ENCODE peak calls at places on chromosome 4, in eight cellular contexts. N is amniotic stem cell; K is caudate nucleus; U is endothelial cell of umbilical vein; M is AG09319; F is CD8-positive, alpha-beta T cell; E is HEK293T; H is amygdala. A is an unnamed sample.

GRCh38 chr4:3582091-3582475 is 49.9 kb upstream of the LRPAP1 start:
- DNase-seq in N (no peak), K (no peak), U (no peak), M (no peak), F (no peak), E (no peak), H (no peak), A (no peak)

GRCh38 chr4:146582864-146583263 is 55.8 kb upstream of the POU4F2 start:
- DNase-seq in N (no peak), K (no peak), U (no peak), M (no peak), F (no peak), E (no peak), H (no peak), A (no peak)

GRCh38 chr4:142331646-142332045 is 514.5 kb downstream of the INPP4B start:
- DNase-seq in N (no peak), K (no peak), U (no peak), M (peak), F (no peak), E (no peak), H (no peak), A (no peak)

GRCh38 chr4:137200322-137200721 is 332.0 kb downstream of the PCDH18 start:
- DNase-seq in N (no peak), K (no peak), U (no peak), M (no peak), F (no peak), E (no peak), H (no peak), A (no peak)

GRCh38 chr4:2647403-2648158 is 108.6 kb downstream of the TNIP2 start:
- DNase-seq in N (no peak), K (no peak), U (no peak), M (no peak), F (no peak), E (no peak), H (no peak), A (no peak)

GRCh38 chr4:8600686-8601085 is 8.1 kb downstream of the CPZ start:
- DNase-seq in N (no peak), K (no peak), U (no peak), M (no peak), F (no peak), E (no peak), H (no peak), A (no peak)

GRCh38 chr4:10587697-10588096 is 96.9 kb downstream of the CLNK start:
- DNase-seq in N (no peak), K (no peak), U (no peak), M (no peak), F (no peak), E (no peak), H (no peak), A (no peak)

GRCh38 chr4:86564795-86565194 is 29.3 kb upstream of the PTPN13 start:
- DNase-seq in N (no peak), K (no peak), U (no peak), M (no peak), F (no peak), E (no peak), H (no peak), A (no peak)

GRCh38 chr4:25860586-25861421 is 2.0 kb downstream of the SEL1L3 start:
- DNase-seq in N (no peak), K (no peak), U (peak), M (no peak), F (no peak), E (no peak), H (no peak), A (no peak)

GRCh38 chr4:159390648-159391047 is 287.8 kb downstream of the RAPGEF2 start:
- DNase-seq in N (peak), K (no peak), U (peak), M (no peak), F (no peak), E (no peak), H (no peak), A (peak)

GRCh38 chr4:66016240-66016639 is 346.0 kb upstream of the EPHA5 start:
- DNase-seq in N (no peak), K (no peak), U (no peak), M (no peak), F (no peak), E (no peak), H (no peak), A (no peak)

GRCh38 chr4:31923634-31924033 is 1203.5 kb downstream of the PCDH7 start:
- DNase-seq in N (no peak), K (no peak), U (no peak), M (no peak), F (no peak), E (no peak), H (no peak), A (no peak)

GRCh38 chr4:105306820-105307219 is 160.1 kb downstream of the TET2 start:
- DNase-seq in N (no peak), K (no peak), U (no peak), M (no peak), F (no peak), E (no peak), H (no peak), A (no peak)

GRCh38 chr4:119227690-119228089 is 15.2 kb downstream of the USP53 start:
- DNase-seq in N (no peak), K (no peak), U (no peak), M (no peak), F (no peak), E (no peak), H (no peak), A (no peak)

GRCh38 chr4:188941524-188942109 is 802.4 kb downstream of the TRIML1 start:
- DNase-seq in N (peak), K (no peak), U (no peak), M (peak), F (no peak), E (no peak), H (no peak), A (peak)

GRCh38 chr4:55725057-55725456 is 89.0 kb upstream of the NMU start:
- DNase-seq in N (no peak), K (no peak), U (no peak), M (no peak), F (no peak), E (no peak), H (no peak), A (no peak)

GRCh38 chr4:165439981-165440380 is 61.2 kb downstream of the CPE start:
- DNase-seq in N (no peak), K (no peak), U (no peak), M (no peak), F (no peak), E (no peak), H (no peak), A (peak)

GRCh38 chr4:185587444-185588161 is 52.3 kb upstream of the PDLIM3 start:
- DNase-seq in N (no peak), K (no peak), U (no peak), M (no peak), F (peak), E (no peak), H (no peak), A (no peak)

GRCh38 chr4:143377635-143378099 is 41.0 kb downstream of the GAB1 start:
- DNase-seq in N (no peak), K (no peak), U (no peak), M (no peak), F (no peak), E (no peak), H (no peak), A (no peak)

GRCh38 chr4:166839615-166840251 is 394.6 kb downstream of the SPOCK3 start:
- DNase-seq in N (no peak), K (no peak), U (no peak), M (no peak), F (no peak), E (no peak), H (no peak), A (no peak)

GRCh38 chr4:149523039-149523438 is 292.6 kb downstream of the IQCM start:
- DNase-seq in N (no peak), K (no peak), U (no peak), M (no peak), F (no peak), E (no peak), H (no peak), A (no peak)

GRCh38 chr4:104475652-104476051 is 19.0 kb downstream of the CXXC4 start:
- DNase-seq in N (no peak), K (no peak), U (no peak), M (no peak), F (no peak), E (no peak), H (no peak), A (no peak)

GRCh38 chr4:70705146-70705855 is 16.5 kb upstream of the RUFY3 start:
- DNase-seq in N (peak), K (peak), U (peak), M (no peak), F (peak), E (peak), H (peak), A (no peak)

GRCh38 chr4:38753021-38753806 is 29.6 kb downstream of the TLR10 start:
- DNase-seq in N (peak), K (peak), U (peak), M (peak), F (no peak), E (peak), H (no peak), A (peak)

GRCh38 chr4:77454858-77455257 is 150.8 kb upstream of the CXCL13 start:
- DNase-seq in N (no peak), K (no peak), U (peak), M (no peak), F (no peak), E (no peak), H (no peak), A (no peak)

GRCh38 chr4:104283303-104283702 is 211.4 kb downstream of the CXXC4 start:
- DNase-seq in N (no peak), K (no peak), U (no peak), M (no peak), F (no peak), E (no peak), H (no peak), A (no peak)

GRCh38 chr4:158410272-158410671 is 111.4 kb upstream of the RXFP1 start:
- DNase-seq in N (no peak), K (no peak), U (peak), M (peak), F (no peak), E (no peak), H (no peak), A (no peak)

GRCh38 chr4:16627999-16628398 is 270.4 kb downstream of the LDB2 start:
- DNase-seq in N (peak), K (no peak), U (peak), M (peak), F (no peak), E (no peak), H (no peak), A (peak)

GRCh38 chr4:83910693-83911092 is 374.8 kb downstream of the GPAT3 start:
- DNase-seq in N (no peak), K (no peak), U (no peak), M (no peak), F (no peak), E (no peak), H (no peak), A (no peak)

GRCh38 chr4:85244638-85245037 is 230.3 kb upstream of the ARHGAP24 start:
- DNase-seq in N (no peak), K (no peak), U (no peak), M (no peak), F (no peak), E (no peak), H (no peak), A (no peak)

GRCh38 chr4:89284828-89285227 is 22.8 kb downstream of the GPRIN3 start:
- DNase-seq in N (no peak), K (no peak), U (no peak), M (no peak), F (no peak), E (no peak), H (no peak), A (no peak)

GRCh38 chr4:141782205-141782604 is 145.8 kb downstream of the IL15 start:
- DNase-seq in N (no peak), K (no peak), U (no peak), M (no peak), F (no peak), E (no peak), H (no peak), A (no peak)

GRCh38 chr4:95590615-95591014 is 41.8 kb upstream of the UNC5C start:
- DNase-seq in N (no peak), K (no peak), U (no peak), M (no peak), F (no peak), E (no peak), H (no peak), A (no peak)

GRCh38 chr4:67809502-67809901 is 55.3 kb upstream of the GNRHR start:
- DNase-seq in N (no peak), K (no peak), U (no peak), M (no peak), F (no peak), E (no peak), H (no peak), A (no peak)

GRCh38 chr4:19941434-19941833 is 310.3 kb upstream of the SLIT2 start:
- DNase-seq in N (no peak), K (no peak), U (no peak), M (no peak), F (no peak), E (no peak), H (no peak), A (no peak)

GRCh38 chr4:85747871-85748491 is 273.0 kb downstream of the ARHGAP24 start:
- DNase-seq in N (peak), K (peak), U (peak), M (peak), F (no peak), E (peak), H (no peak), A (peak)

GRCh38 chr4:89915151-89915550 is 20.5 kb downstream of the MMRN1 start:
- DNase-seq in N (no peak), K (no peak), U (no peak), M (no peak), F (no peak), E (no peak), H (no peak), A (no peak)

GRCh38 chr4:124334119-124334518 is 378.4 kb downstream of the ANKRD50 start:
- DNase-seq in N (peak), K (no peak), U (peak), M (peak), F (no peak), E (peak), H (no peak), A (peak)

GRCh38 chr4:14908635-14909034 is 93.6 kb upstream of the CPEB2 start:
- DNase-seq in N (no peak), K (no peak), U (no peak), M (no peak), F (no peak), E (no peak), H (no peak), A (peak)